ENCODE peak calls at places on chromosomes 1 and 21, in nine cellular contexts. E is CD4-positive, CD25-positive, alpha-beta regulatory T cell; R is IMR-90; Y is heart right ventricle; L is A549; F is kidney epithelial cell; Z is upper lobe of right lung; A is cardiac fibroblast; I is CD8-positive, alpha-beta memory T cell. V is an unnamed sample.

GRCh38 chr1:5575396-5576110 is 416.7 kb downstream of the NPHP4 start:
- DNase-seq in A (no peak), E (no peak), Y (no peak), Z (no peak), F (no peak), L (no peak), R (no peak), I (no peak), V (no peak)

GRCh38 chr1:19650416-19651140 is 6.5 kb downstream of the NBL1 start:
- DNase-seq in Z (no peak), F (no peak), Y (peak), I (no peak), E (no peak), A (no peak), R (no peak), L (no peak), V (peak)

GRCh38 chr1:184665329-184665728 is 89.3 kb downstream of the EDEM3 start:
- DNase-seq in Y (no peak), F (no peak), A (no peak), Z (no peak), L (no peak), R (no peak), I (no peak), E (no peak), V (no peak)

GRCh38 chr1:209830722-209831121 is 3.0 kb downstream of the UTP25 start:
- DNase-seq in A (no peak), I (no peak), Y (no peak), R (no peak), E (no peak), F (no peak), Z (no peak), L (no peak), V (no peak)

GRCh38 chr21:14962217-14962616 is 102.6 kb downstream of the NRIP1 start:
- DNase-seq in Y (no peak), R (no peak), A (no peak), E (no peak), Z (no peak), I (no peak), L (no peak), F (no peak), V (no peak)

GRCh38 chr1:246428542-246429308 is 78.4 kb downstream of the SMYD3 start:
- DNase-seq in R (peak), I (no peak), F (peak), Z (no peak), L (no peak), A (peak), E (peak), Y (no peak), V (peak)

GRCh38 chr1:207239874-207240273 is 81.6 kb upstream of the CD55 start:
- DNase-seq in Y (no peak), Z (no peak), L (peak), R (no peak), F (no peak), I (no peak), A (no peak), E (no peak), V (no peak)

GRCh38 chr1:24391882-24392603 is 21.5 kb downstream of the STPG1 start:
- DNase-seq in Y (peak), I (peak), F (no peak), L (peak), A (peak), Z (peak), R (peak), E (peak), V (peak)

GRCh38 chr1:32989160-32989894 is 24.7 kb upstream of the RNF19B start:
- DNase-seq in R (peak), I (no peak), E (peak), F (peak), Z (peak), Y (peak), L (peak), A (peak), V (peak)

GRCh38 chr1:233993651-233994050 is 89.2 kb downstream of the SLC35F3 start:
- DNase-seq in Y (no peak), A (no peak), L (peak), E (peak), F (peak), Z (no peak), I (no peak), R (no peak), V (no peak)

GRCh38 chr1:2921970-2922686 is 99.1 kb upstream of the ACTRT2 start:
- DNase-seq in Z (no peak), L (peak), R (no peak), E (peak), Y (no peak), I (no peak), F (no peak), A (no peak), V (no peak)

GRCh38 chr1:17724150-17724549 is 31.0 kb upstream of the ACTL8 start:
- DNase-seq in E (no peak), I (no peak), Z (no peak), R (no peak), F (no peak), A (no peak), L (no peak), Y (no peak), V (no peak)

GRCh38 chr1:17551755-17552234 is 12.3 kb downstream of the ARHGEF10L start:
- DNase-seq in Z (no peak), F (peak), Y (no peak), E (no peak), A (peak), I (no peak), L (no peak), R (peak), V (no peak)

GRCh38 chr1:53410691-53411090 is 48.5 kb upstream of the DMRTB1 start:
- DNase-seq in I (no peak), Z (no peak), E (no peak), R (no peak), F (no peak), Y (no peak), A (no peak), L (no peak), V (no peak)

GRCh38 chr1:70864302-70864701 is 183.3 kb downstream of the PTGER3 start:
- DNase-seq in F (no peak), R (peak), E (no peak), Z (no peak), I (no peak), Y (no peak), A (peak), L (peak), V (peak)

GRCh38 chr1:11168731-11169130 is 20.4 kb upstream of the ANGPTL7 start:
- DNase-seq in F (no peak), R (no peak), L (no peak), Z (no peak), E (no peak), Y (no peak), A (no peak), I (no peak), V (no peak)

GRCh38 chr1:17347769-17348592 is 24.0 kb upstream of the PADI6 start:
- DNase-seq in E (no peak), F (peak), Z (peak), Y (no peak), R (peak), L (peak), A (peak), I (no peak), V (peak)

GRCh38 chr1:232317336-232317735 is 312.6 kb downstream of the SIPA1L2 start:
- DNase-seq in Y (no peak), F (peak), R (no peak), Z (no peak), A (no peak), I (no peak), L (no peak), E (no peak), V (no peak)

GRCh38 chr1:111727056-111727455 is 12.1 kb downstream of the INKA2 start:
- DNase-seq in F (no peak), E (no peak), R (no peak), A (no peak), I (no peak), L (no peak), Y (no peak), Z (no peak), V (no peak)

GRCh38 chr1:179930867-179931266 is 23.7 kb upstream of the CEP350 start:
- DNase-seq in R (peak), F (no peak), A (no peak), Z (no peak), Y (no peak), E (no peak), L (peak), I (no peak), V (peak)

GRCh38 chr1:162835157-162835899 is 25.6 kb downstream of the CCDC190 start:
- DNase-seq in I (no peak), Z (no peak), A (peak), F (no peak), E (peak), Y (no peak), R (peak), L (no peak), V (no peak)

GRCh38 chr1:195590649-195591048 is 1017.6 kb downstream of the KCNT2 start:
- DNase-seq in L (no peak), E (no peak), Z (no peak), Y (no peak), A (no peak), F (no peak), R (peak), I (no peak), V (no peak)

GRCh38 chr1:61472876-61473275 is 252.1 kb downstream of the TM2D1 start:
- DNase-seq in A (peak), F (no peak), Y (no peak), Z (no peak), R (no peak), I (no peak), E (no peak), L (no peak), V (no peak)

GRCh38 chr1:59204001-59204400 is 92.9 kb upstream of the FGGY start:
- DNase-seq in L (no peak), I (no peak), R (peak), Y (peak), E (no peak), A (peak), F (no peak), Z (no peak), V (peak)

GRCh38 chr1:98086156-98086555 is 165.3 kb upstream of the DPYD start:
- DNase-seq in Y (no peak), L (peak), E (no peak), A (peak), I (no peak), R (peak), Z (no peak), F (peak), V (peak)

GRCh38 chr21:44258056-44258725 is 3.5 kb downstream of the DNMT3L start:
- DNase-seq in A (no peak), Z (no peak), Y (no peak), L (no peak), R (no peak), F (no peak), E (no peak), I (no peak), V (no peak)

GRCh38 chr1:20634594-20635084 is 1.4 kb downstream of the PINK1 start:
- DNase-seq in F (no peak), Z (peak), R (peak), I (no peak), E (peak), L (no peak), Y (peak), A (peak), V (peak)

GRCh38 chr1:201116091-201116490 is 3.9 kb upstream of the CACNA1S start:
- DNase-seq in Y (no peak), L (no peak), R (no peak), F (no peak), I (no peak), A (no peak), E (no peak), Z (no peak), V (no peak)

GRCh38 chr1:201114245-201115131 is 2.3 kb upstream of the CACNA1S start:
- DNase-seq in A (peak), R (peak), E (peak), I (peak), Y (peak), F (peak), L (peak), Z (peak), V (peak)

GRCh38 chr1:201112173-201112731 is at the start of gene CACNA1S:
- DNase-seq in R (no peak), A (no peak), Y (no peak), E (no peak), F (no peak), I (peak), Z (no peak), L (no peak), V (no peak)

GRCh38 chr1:201113451-201114244 is 1.4 kb upstream of the CACNA1S start:
- DNase-seq in I (no peak), F (no peak), L (no peak), Y (no peak), R (no peak), A (no peak), Z (no peak), E (no peak), V (no peak)

GRCh38 chr1:201115390-201115937 is 3.2 kb upstream of the CACNA1S start:
- DNase-seq in I (peak), Y (no peak), F (no peak), A (no peak), E (no peak), Z (no peak), R (no peak), L (no peak), V (no peak)
- H3K4me3 ChIP-seq in I (peak), Y (no peak), F (no peak), A (no peak), E (no peak), Z (peak), R (no peak), L (peak), V (no peak)

GRCh38 chr1:16236091-16236494 is 890 bp downstream of the CPLANE2 start:
- DNase-seq in E (peak), R (peak), Z (peak), F (no peak), I (peak), Y (no peak), L (peak), A (peak), V (peak)
- H3K4me3 ChIP-seq in E (peak), R (peak), Z (peak), F (peak), I (peak), Y (peak), L (peak), A (peak), V (peak)

GRCh38 chr1:227734546-227734857 is 600 bp downstream of the JMJD4 start:
- DNase-seq in Z (no peak), A (no peak), E (peak), L (no peak), I (no peak), Y (no peak), R (no peak), F (no peak), V (no peak)

GRCh38 chr1:227734858-227735780 is at the start of the genes JMJD4 and SNAP47:
- DNase-seq in R (peak), F (no peak), I (peak), A (peak), E (peak), Y (peak), L (peak), Z (peak), V (peak)

GRCh38 chr1:227738820-227739219 is 3.6 kb downstream of the SNAP47 start:
- DNase-seq in I (no peak), R (no peak), Y (no peak), Z (no peak), E (no peak), F (no peak), L (no peak), A (no peak), V (no peak)

GRCh38 chr1:227739636-227740035 is 4.4 kb downstream of the SNAP47 start:
- DNase-seq in L (no peak), A (no peak), I (no peak), E (no peak), Y (no peak), F (no peak), Z (no peak), R (no peak), V (no peak)

GRCh38 chr1:227736814-227737432 is 1.7 kb downstream of the SNAP47 start:
- DNase-seq in Z (no peak), I (no peak), E (no peak), A (no peak), Y (no peak), F (no peak), L (no peak), R (no peak), V (no peak)
- H3K4me3 ChIP-seq in Z (no peak), I (no peak), E (no peak), A (no peak), Y (peak), F (no peak), L (no peak), R (no peak), V (no peak)

DNA sequence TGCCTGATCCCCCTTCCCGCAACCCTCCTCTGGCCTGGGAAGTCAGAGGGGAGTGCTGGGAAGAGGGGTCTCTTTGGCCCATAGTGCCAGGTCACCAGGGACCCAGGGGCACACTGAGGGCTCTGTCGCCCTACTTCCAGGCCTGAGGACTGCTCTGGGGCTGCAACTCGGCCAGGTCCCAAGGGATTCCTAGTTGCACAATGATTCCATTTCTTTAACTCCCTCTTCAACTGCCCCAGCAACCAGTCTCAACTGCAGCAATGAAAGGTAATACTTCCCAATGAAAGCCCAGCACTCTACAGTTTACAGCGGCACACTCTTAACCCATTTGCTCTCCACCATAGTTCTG is 35.7 kb downstream of the SLC9A1 start:
- DNase-seq in Y (peak), Z (no peak), F (no peak), R (no peak), E (no peak), L (no peak), A (peak), I (no peak), V (peak)
- H3K4me3 ChIP-seq in Y (no peak), Z (no peak), F (no peak), R (no peak), E (no peak), L (no peak), A (no peak), I (no peak), V (no peak)

DNA sequence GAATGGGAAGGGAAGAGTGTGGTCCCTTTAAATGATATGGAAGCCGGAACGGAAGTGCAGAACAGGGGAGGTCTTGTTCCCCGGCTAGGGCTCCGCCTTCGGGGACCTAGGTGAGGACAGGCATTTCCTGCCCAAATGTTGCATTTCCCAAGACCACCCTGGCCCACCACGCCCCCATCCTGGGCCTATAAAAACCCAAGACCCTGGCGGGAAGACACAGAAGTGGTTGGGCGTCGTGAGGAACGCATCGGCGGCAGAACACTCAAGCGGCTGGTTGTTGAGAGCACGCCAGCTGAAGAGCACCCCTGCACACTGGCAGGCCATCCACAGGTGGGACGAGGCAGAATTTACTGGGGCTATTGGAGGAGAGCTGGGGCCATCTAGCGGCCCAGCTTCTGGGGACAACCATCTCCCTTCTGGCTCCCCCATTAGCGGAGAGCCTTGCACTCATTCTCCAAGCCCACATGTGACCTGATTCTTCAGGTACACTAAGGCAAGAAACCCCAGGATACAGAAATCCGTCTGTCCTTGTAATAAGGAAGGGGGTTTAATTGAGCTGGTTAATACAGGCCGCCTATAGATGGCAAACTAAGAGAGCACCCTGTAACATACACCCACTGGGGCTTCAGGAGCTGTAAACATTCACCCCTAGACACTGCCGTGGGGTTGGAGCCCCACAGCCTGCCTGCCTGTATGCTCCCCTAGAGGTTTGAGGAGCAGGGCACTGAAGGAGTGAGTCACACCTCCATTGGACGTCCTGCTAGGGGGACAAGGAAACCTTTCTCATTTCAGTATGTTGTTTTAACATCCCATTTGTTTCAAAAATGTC is 1327.9 kb downstream of the BRINP3 start:
- DNase-seq in Z (peak), F (no peak), R (no peak), Y (no peak), I (no peak), E (no peak), A (no peak), L (peak), V (no peak)
- H3K4me3 ChIP-seq in Z (no peak), F (no peak), R (no peak), Y (no peak), I (no peak), E (no peak), A (no peak), L (peak), V (no peak)

DNA sequence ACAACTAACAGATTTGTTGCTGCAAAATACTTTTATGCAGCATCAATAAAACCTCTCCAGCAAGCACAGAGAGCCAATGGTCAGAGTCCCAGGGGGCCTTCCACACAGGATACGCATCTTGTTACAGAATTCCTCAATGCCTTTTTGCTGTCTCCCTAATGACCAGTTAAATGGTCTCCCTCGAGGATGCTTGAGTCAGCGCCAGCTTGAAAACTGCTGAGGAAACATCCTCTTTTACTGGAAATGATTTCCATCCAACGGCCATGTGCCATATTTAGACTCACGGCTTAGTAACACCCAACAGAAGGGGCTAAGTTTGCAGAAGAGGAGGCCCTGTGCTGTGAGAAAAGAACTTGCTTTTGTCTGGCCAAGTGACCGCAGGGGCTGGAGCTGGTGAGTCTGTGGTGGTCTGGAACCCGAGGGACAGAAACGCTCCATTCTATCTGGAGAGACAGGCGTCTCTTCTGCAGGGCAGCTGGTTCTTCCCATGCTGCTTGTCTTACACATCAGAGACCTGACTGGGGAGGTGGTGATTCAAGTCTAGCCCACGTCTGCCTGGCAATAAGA is 496.4 kb downstream of the SETD4 start:
- DNase-seq in Y (peak), R (peak), L (no peak), A (peak), F (no peak), E (no peak), I (no peak), Z (no peak), V (peak)
- H3K4me3 ChIP-seq in Y (no peak), R (no peak), L (no peak), A (peak), F (no peak), E (no peak), I (no peak), Z (no peak), V (no peak)

GRCh38 chr1:151165738-151166505 is at the start of the genes LYSMD1 and SCNM1:
- DNase-seq in L (peak), R (peak), F (peak), E (peak), Y (peak), A (peak), I (peak), Z (peak), V (peak)

GRCh38 chr1:151165281-151165737 is 393 bp downstream of the LYSMD1 start:
- DNase-seq in E (no peak), I (peak), L (peak), Y (peak), F (no peak), Z (peak), A (peak), R (peak), V (peak)

GRCh38 chr1:151164732-151165280 is 896 bp downstream of the LYSMD1 start:
- DNase-seq in Y (no peak), F (no peak), I (no peak), E (no peak), R (peak), A (no peak), Z (no peak), L (no peak), V (peak)

GRCh38 chr1:151166506-151166956 is 587 bp downstream of the SCNM1 start:
- DNase-seq in Y (no peak), I (no peak), E (peak), A (peak), F (no peak), Z (no peak), L (peak), R (peak), V (peak)

DNA sequence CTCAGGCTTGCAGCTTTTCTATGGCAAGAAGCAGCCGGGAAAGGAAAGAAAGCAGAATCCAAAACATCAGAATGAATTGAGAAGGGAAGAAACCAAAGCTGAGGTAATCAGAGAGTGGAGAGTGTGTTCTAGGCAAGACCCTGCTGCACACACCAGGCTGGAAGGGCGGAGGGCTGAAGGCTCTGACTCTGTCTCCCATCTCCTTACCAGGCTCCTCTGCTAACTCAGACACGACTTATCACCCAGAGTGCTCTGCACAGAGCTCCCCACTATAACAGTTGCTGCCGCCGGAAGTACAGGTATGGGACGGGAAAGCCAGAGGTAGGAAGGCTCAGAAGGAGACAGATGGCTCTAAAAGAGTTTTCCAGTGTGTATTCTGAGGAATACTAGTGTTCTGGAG is 1.2 kb downstream of the SCNM1 start:
- DNase-seq in Y (no peak), Z (no peak), E (no peak), R (no peak), L (no peak), A (no peak), F (no peak), I (no peak), V (no peak)
- H3K4me3 ChIP-seq in Y (peak), Z (no peak), E (peak), R (peak), L (peak), A (peak), F (peak), I (peak), V (peak)

V was measured in fibroblast of villous mesenchyme.